ENCODE peak calls at places on chromosomes 4 and X, in seven cellular contexts. One of them, this sample, is unnamed.

GRCh38 chr4:139919513-139919912 is 234.5 kb downstream of the MAML3 start:
- DNase-seq in GM23248: peak
- DNase-seq in pancreas: no peak
- DNase-seq in GM23338: no peak
- DNase-seq in mesendoderm: peak
- DNase-seq in dorsolateral prefrontal cortex: no peak
- DNase-seq in cardiac muscle cell: peak
- DNase-seq in this sample: no peak

GRCh38 chrX:24767557-24767956 is 73.8 kb downstream of the POLA1 start:
- DNase-seq in GM23248: peak
- DNase-seq in pancreas: no peak
- DNase-seq in GM23338: no peak
- DNase-seq in mesendoderm: no peak
- DNase-seq in dorsolateral prefrontal cortex: no peak
- DNase-seq in cardiac muscle cell: peak
- DNase-seq in this sample: no peak

GRCh38 chr4:86831262-86832090 is 17.7 kb downstream of the SLC10A6 start:
- DNase-seq in GM23248: peak
- DNase-seq in pancreas: no peak
- DNase-seq in GM23338: no peak
- DNase-seq in mesendoderm: no peak
- DNase-seq in dorsolateral prefrontal cortex: no peak
- DNase-seq in cardiac muscle cell: peak
- DNase-seq in this sample: no peak

GRCh38 chr4:158020175-158020574 is 152.7 kb downstream of the GASK1B start:
- DNase-seq in GM23248: peak
- DNase-seq in pancreas: no peak
- DNase-seq in GM23338: peak
- DNase-seq in mesendoderm: peak
- DNase-seq in dorsolateral prefrontal cortex: no peak
- DNase-seq in cardiac muscle cell: peak
- DNase-seq in this sample: no peak

GRCh38 chrX:150848914-150849365 is 49.5 kb downstream of the CD99L2 start:
- DNase-seq in GM23248: no peak
- DNase-seq in pancreas: no peak
- DNase-seq in GM23338: no peak
- DNase-seq in mesendoderm: no peak
- DNase-seq in dorsolateral prefrontal cortex: no peak
- DNase-seq in cardiac muscle cell: peak
- DNase-seq in this sample: no peak

GRCh38 chr4:102543030-102543505 is 41.9 kb downstream of the NFKB1 start:
- DNase-seq in GM23248: no peak
- DNase-seq in pancreas: no peak
- DNase-seq in GM23338: no peak
- DNase-seq in mesendoderm: no peak
- DNase-seq in dorsolateral prefrontal cortex: no peak
- DNase-seq in cardiac muscle cell: no peak
- DNase-seq in this sample: no peak

GRCh38 chr4:8932884-8933283 is 61.2 kb upstream of the HMX1 start:
- DNase-seq in GM23248: no peak
- DNase-seq in pancreas: no peak
- DNase-seq in GM23338: no peak
- DNase-seq in mesendoderm: no peak
- DNase-seq in dorsolateral prefrontal cortex: no peak
- DNase-seq in cardiac muscle cell: no peak
- DNase-seq in this sample: no peak

GRCh38 chrX:150446151-150446550 is 83.0 kb downstream of the MAMLD1 start:
- DNase-seq in GM23248: no peak
- DNase-seq in pancreas: no peak
- DNase-seq in GM23338: no peak
- DNase-seq in mesendoderm: peak
- DNase-seq in dorsolateral prefrontal cortex: no peak
- DNase-seq in cardiac muscle cell: peak
- DNase-seq in this sample: no peak

GRCh38 chr4:41304221-41304620 is 47.5 kb downstream of the UCHL1 start:
- DNase-seq in GM23248: no peak
- DNase-seq in pancreas: no peak
- DNase-seq in GM23338: no peak
- DNase-seq in mesendoderm: no peak
- DNase-seq in dorsolateral prefrontal cortex: no peak
- DNase-seq in cardiac muscle cell: no peak
- DNase-seq in this sample: no peak

GRCh38 chr4:2361366-2362285 is 56.8 kb downstream of the ZFYVE28 start:
- DNase-seq in GM23248: no peak
- DNase-seq in pancreas: no peak
- DNase-seq in GM23338: peak
- DNase-seq in mesendoderm: no peak
- DNase-seq in dorsolateral prefrontal cortex: no peak
- DNase-seq in cardiac muscle cell: no peak
- DNase-seq in this sample: no peak

GRCh38 chrX:47217121-47217851 is 1.2 kb upstream of the CDK16 start:
- DNase-seq in GM23248: peak
- DNase-seq in pancreas: peak
- DNase-seq in GM23338: peak
- DNase-seq in mesendoderm: peak
- DNase-seq in dorsolateral prefrontal cortex: no peak
- DNase-seq in cardiac muscle cell: peak
- DNase-seq in this sample: no peak

GRCh38 chr4:38499101-38499500 is 164.9 kb upstream of the KLF3 start:
- DNase-seq in GM23248: peak
- DNase-seq in pancreas: no peak
- DNase-seq in GM23338: no peak
- DNase-seq in mesendoderm: no peak
- DNase-seq in dorsolateral prefrontal cortex: no peak
- DNase-seq in cardiac muscle cell: no peak
- DNase-seq in this sample: no peak

GRCh38 chr4:73662709-73663546 is 42.7 kb upstream of the RASSF6 start:
- DNase-seq in GM23248: peak
- DNase-seq in pancreas: no peak
- DNase-seq in GM23338: peak
- DNase-seq in mesendoderm: peak
- DNase-seq in dorsolateral prefrontal cortex: no peak
- DNase-seq in cardiac muscle cell: peak
- DNase-seq in this sample: no peak

GRCh38 chrX:45584717-45585116 is 384.0 kb upstream of the DIPK2B start:
- DNase-seq in GM23248: no peak
- DNase-seq in pancreas: no peak
- DNase-seq in GM23338: no peak
- DNase-seq in mesendoderm: no peak
- DNase-seq in dorsolateral prefrontal cortex: no peak
- DNase-seq in cardiac muscle cell: no peak
- DNase-seq in this sample: no peak

GRCh38 chr4:104490096-104490769 is 4.5 kb downstream of the CXXC4 start:
- DNase-seq in GM23248: no peak
- DNase-seq in pancreas: no peak
- DNase-seq in GM23338: peak
- DNase-seq in mesendoderm: peak
- DNase-seq in dorsolateral prefrontal cortex: peak
- DNase-seq in cardiac muscle cell: no peak
- DNase-seq in this sample: peak

GRCh38 chr4:48931459-48931858 is 24.9 kb upstream of the OCIAD2 start:
- DNase-seq in GM23248: peak
- DNase-seq in pancreas: no peak
- DNase-seq in GM23338: no peak
- DNase-seq in mesendoderm: no peak
- DNase-seq in dorsolateral prefrontal cortex: no peak
- DNase-seq in cardiac muscle cell: no peak
- DNase-seq in this sample: no peak

GRCh38 chrX:1925053-1925481 is 310.2 kb downstream of the ASMT start:
- DNase-seq in GM23248: no peak
- DNase-seq in pancreas: no peak
- DNase-seq in GM23338: peak
- DNase-seq in mesendoderm: peak
- DNase-seq in dorsolateral prefrontal cortex: no peak
- DNase-seq in cardiac muscle cell: no peak
- DNase-seq in this sample: no peak

GRCh38 chrX:73876897-73877296 is 313.9 kb downstream of the CHIC1 start:
- DNase-seq in GM23248: no peak
- DNase-seq in pancreas: no peak
- DNase-seq in GM23338: no peak
- DNase-seq in mesendoderm: no peak
- DNase-seq in dorsolateral prefrontal cortex: no peak
- DNase-seq in cardiac muscle cell: no peak
- DNase-seq in this sample: no peak

GRCh38 chr4:15457401-15458201 is 12.1 kb upstream of the CC2D2A start:
- DNase-seq in GM23248: peak
- DNase-seq in pancreas: no peak
- DNase-seq in GM23338: peak
- DNase-seq in mesendoderm: peak
- DNase-seq in dorsolateral prefrontal cortex: no peak
- DNase-seq in cardiac muscle cell: peak
- DNase-seq in this sample: no peak

GRCh38 chr4:138612428-138612827 is 370.3 kb upstream of the SLC7A11 start:
- DNase-seq in GM23248: no peak
- DNase-seq in pancreas: no peak
- DNase-seq in GM23338: no peak
- DNase-seq in mesendoderm: no peak
- DNase-seq in dorsolateral prefrontal cortex: no peak
- DNase-seq in cardiac muscle cell: no peak
- DNase-seq in this sample: no peak

GRCh38 chrX:125202486-125203378 is 116.9 kb upstream of the TEX13C start:
- DNase-seq in GM23248: no peak
- DNase-seq in pancreas: no peak
- DNase-seq in GM23338: peak
- DNase-seq in mesendoderm: peak
- DNase-seq in dorsolateral prefrontal cortex: peak
- DNase-seq in cardiac muscle cell: no peak
- DNase-seq in this sample: no peak

GRCh38 chr4:185532327-185532726 is 3.0 kb downstream of the PDLIM3 start:
- DNase-seq in GM23248: no peak
- DNase-seq in pancreas: no peak
- DNase-seq in GM23338: no peak
- DNase-seq in mesendoderm: no peak
- DNase-seq in dorsolateral prefrontal cortex: no peak
- DNase-seq in cardiac muscle cell: peak
- DNase-seq in this sample: no peak
- H3K27ac ChIP-seq in GM23248: no peak
- H3K27ac ChIP-seq in pancreas: no peak
- H3K27ac ChIP-seq in GM23338: no peak
- H3K27ac ChIP-seq in mesendoderm: no peak
- H3K27ac ChIP-seq in dorsolateral prefrontal cortex: no peak
- H3K27ac ChIP-seq in cardiac muscle cell: no peak
- H3K27ac ChIP-seq in this sample: no peak

DNA sequence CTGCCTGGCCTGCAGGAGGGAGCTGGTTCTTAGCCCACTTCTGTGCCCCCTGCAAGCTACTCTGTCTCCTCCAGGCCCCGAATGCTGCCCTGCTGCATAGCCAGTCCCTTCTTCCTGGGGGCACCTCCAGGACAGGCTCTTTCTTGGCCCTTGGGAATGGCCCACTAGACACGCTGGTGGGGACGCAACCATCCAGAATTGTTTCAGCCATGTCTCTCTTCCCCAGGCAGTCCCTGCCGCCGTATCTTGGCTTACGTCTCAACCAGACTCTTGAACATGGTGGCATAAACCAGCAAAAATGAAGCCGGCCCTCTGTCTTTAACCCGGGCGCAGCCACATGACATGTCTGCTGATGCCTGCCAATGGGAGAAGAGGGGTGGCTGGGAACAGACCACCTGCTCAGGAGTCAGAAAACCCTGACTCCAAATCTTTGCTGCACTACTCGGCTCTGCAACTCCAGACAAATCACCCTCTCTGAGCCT is 9.0 kb downstream of the LRPAP1 start:
- DNase-seq in GM23248: no peak
- DNase-seq in pancreas: peak
- DNase-seq in GM23338: no peak
- DNase-seq in mesendoderm: no peak
- DNase-seq in dorsolateral prefrontal cortex: no peak
- DNase-seq in cardiac muscle cell: no peak
- DNase-seq in this sample: no peak
- H3K27ac ChIP-seq in GM23248: no peak
- H3K27ac ChIP-seq in pancreas: no peak
- H3K27ac ChIP-seq in GM23338: no peak
- H3K27ac ChIP-seq in mesendoderm: no peak
- H3K27ac ChIP-seq in dorsolateral prefrontal cortex: no peak
- H3K27ac ChIP-seq in cardiac muscle cell: no peak
- H3K27ac ChIP-seq in this sample: no peak

GRCh38 chr4:26237916-26238315 is 82.9 kb upstream of the RBPJ start:
- DNase-seq in GM23248: no peak
- DNase-seq in pancreas: no peak
- DNase-seq in GM23338: no peak
- DNase-seq in mesendoderm: no peak
- DNase-seq in dorsolateral prefrontal cortex: no peak
- DNase-seq in cardiac muscle cell: no peak
- DNase-seq in this sample: no peak

GRCh38 chr4:26238426-26238781 is 82.4 kb upstream of the RBPJ start:
- DNase-seq in GM23248: no peak
- DNase-seq in pancreas: no peak
- DNase-seq in GM23338: no peak
- DNase-seq in mesendoderm: no peak
- DNase-seq in dorsolateral prefrontal cortex: no peak
- DNase-seq in cardiac muscle cell: no peak
- DNase-seq in this sample: no peak

GRCh38 chr4:26239796-26240195 is 81.0 kb upstream of the RBPJ start:
- DNase-seq in GM23248: peak
- DNase-seq in pancreas: no peak
- DNase-seq in GM23338: no peak
- DNase-seq in mesendoderm: no peak
- DNase-seq in dorsolateral prefrontal cortex: no peak
- DNase-seq in cardiac muscle cell: no peak
- DNase-seq in this sample: no peak

GRCh38 chr4:26242451-26242850 is 78.4 kb upstream of the RBPJ start:
- DNase-seq in GM23248: peak
- DNase-seq in pancreas: no peak
- DNase-seq in GM23338: no peak
- DNase-seq in mesendoderm: no peak
- DNase-seq in dorsolateral prefrontal cortex: no peak
- DNase-seq in cardiac muscle cell: no peak
- DNase-seq in this sample: no peak

GRCh38 chr4:26238782-26239647 is 81.8 kb upstream of the RBPJ start:
- DNase-seq in GM23248: peak
- DNase-seq in pancreas: no peak
- DNase-seq in GM23338: peak
- DNase-seq in mesendoderm: peak
- DNase-seq in dorsolateral prefrontal cortex: no peak
- DNase-seq in cardiac muscle cell: peak
- DNase-seq in this sample: peak
- H3K27ac ChIP-seq in GM23248: peak
- H3K27ac ChIP-seq in pancreas: no peak
- H3K27ac ChIP-seq in GM23338: peak
- H3K27ac ChIP-seq in mesendoderm: no peak
- H3K27ac ChIP-seq in dorsolateral prefrontal cortex: peak
- H3K27ac ChIP-seq in cardiac muscle cell: no peak
- H3K27ac ChIP-seq in this sample: peak

DNA sequence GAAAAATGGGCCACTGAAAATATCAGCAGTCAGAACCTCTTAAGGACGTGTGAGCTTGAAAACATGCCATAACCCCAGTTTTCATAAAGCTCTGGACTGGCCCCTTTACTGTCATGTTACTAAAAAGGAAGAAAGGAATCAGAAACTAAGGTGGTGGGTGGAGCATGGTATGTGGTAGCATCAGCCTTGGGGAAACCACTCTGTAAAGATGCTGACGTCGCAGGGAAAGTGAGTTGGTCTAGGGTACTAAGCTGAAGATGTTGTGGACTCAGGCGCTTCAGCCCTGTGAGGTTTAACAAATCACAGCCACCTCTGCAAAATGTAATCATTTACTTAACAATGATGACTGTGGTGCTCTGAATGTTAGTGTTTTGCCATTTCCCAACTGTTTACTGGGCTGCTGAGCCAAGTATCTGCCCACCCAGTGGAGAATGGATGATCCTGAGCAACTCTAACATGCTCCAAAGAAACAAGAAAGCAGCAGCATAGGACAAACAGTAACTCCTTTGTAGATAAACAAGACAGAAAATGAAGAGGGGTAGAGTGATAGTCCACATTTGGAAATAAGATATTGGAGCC is 33.4 kb downstream of the C4orf54 start:
- DNase-seq in GM23248: no peak
- DNase-seq in pancreas: no peak
- DNase-seq in GM23338: peak
- DNase-seq in mesendoderm: no peak
- DNase-seq in dorsolateral prefrontal cortex: no peak
- DNase-seq in cardiac muscle cell: no peak
- DNase-seq in this sample: no peak
- H3K27ac ChIP-seq in GM23248: no peak
- H3K27ac ChIP-seq in pancreas: no peak
- H3K27ac ChIP-seq in GM23338: no peak
- H3K27ac ChIP-seq in mesendoderm: no peak
- H3K27ac ChIP-seq in dorsolateral prefrontal cortex: no peak
- H3K27ac ChIP-seq in cardiac muscle cell: peak
- H3K27ac ChIP-seq in this sample: no peak